ENCODE peak calls at places on chromosomes 7 and 10, in nine cellular contexts. One of them, this sample, is unnamed.

GRCh38 chr7:16753932-16754571 is 497 bp downstream of the TSPAN13 start:
- DNase-seq in GM23338: peak; percentile 79
- DNase-seq in hepatocyte: peak; percentile 66
- DNase-seq in nephron progenitor cell: peak; percentile 74
- DNase-seq in Peyer's patch: peak; percentile 64
- DNase-seq in MM.1S: peak; percentile 9
- DNase-seq in A549: no peak
- DNase-seq in lower lobe of right lung: peak; percentile 62
- DNase-seq in mesothelial cell of epicardium: peak; percentile 67
- DNase-seq in this sample: peak; percentile 59

GRCh38 chr10:79195091-79195923 is 126.5 kb downstream of the ZMIZ1 start:
- DNase-seq in A549: peak; percentile 88
- DNase-seq in lower lobe of right lung: peak; percentile 91
- DNase-seq in nephron progenitor cell: peak; percentile 86
- DNase-seq in mesothelial cell of epicardium: peak; percentile 89
- DNase-seq in hepatocyte: peak; percentile 94
- DNase-seq in GM23338: peak; percentile 92
- DNase-seq in MM.1S: peak; percentile 77
- DNase-seq in Peyer's patch: peak; percentile 92
- DNase-seq in this sample: peak; percentile 82

GRCh38 chr10:32943395-32943794 is 14.6 kb downstream of the ITGB1 start:
- DNase-seq in nephron progenitor cell: no peak
- DNase-seq in lower lobe of right lung: no peak
- DNase-seq in mesothelial cell of epicardium: no peak
- DNase-seq in hepatocyte: no peak
- DNase-seq in A549: no peak
- DNase-seq in GM23338: no peak
- DNase-seq in MM.1S: no peak
- DNase-seq in Peyer's patch: no peak
- DNase-seq in this sample: no peak

GRCh38 chr7:26090927-26091519 is 61.0 kb upstream of the NFE2L3 start:
- DNase-seq in Peyer's patch: no peak
- DNase-seq in nephron progenitor cell: peak; percentile 17
- DNase-seq in A549: peak; percentile 64
- DNase-seq in mesothelial cell of epicardium: no peak
- DNase-seq in lower lobe of right lung: no peak
- DNase-seq in MM.1S: peak; percentile 55
- DNase-seq in hepatocyte: peak; percentile 68
- DNase-seq in GM23338: peak; percentile 87
- DNase-seq in this sample: no peak

GRCh38 chr7:38909870-38910269 is 879 bp upstream of the VPS41 start:
- DNase-seq in MM.1S: no peak
- DNase-seq in nephron progenitor cell: no peak
- DNase-seq in A549: no peak
- DNase-seq in lower lobe of right lung: no peak
- DNase-seq in hepatocyte: no peak
- DNase-seq in Peyer's patch: no peak
- DNase-seq in GM23338: no peak
- DNase-seq in mesothelial cell of epicardium: no peak
- DNase-seq in this sample: no peak

GRCh38 chr7:98703916-98704315 is 86.8 kb downstream of the NPTX2 start:
- DNase-seq in MM.1S: no peak
- DNase-seq in nephron progenitor cell: no peak
- DNase-seq in mesothelial cell of epicardium: no peak
- DNase-seq in Peyer's patch: no peak
- DNase-seq in A549: no peak
- DNase-seq in lower lobe of right lung: no peak
- DNase-seq in GM23338: no peak
- DNase-seq in hepatocyte: no peak
- DNase-seq in this sample: no peak

GRCh38 chr7:29408841-29409243 is 154.8 kb upstream of the PRR15 start:
- DNase-seq in Peyer's patch: peak; percentile 78
- DNase-seq in A549: peak; percentile 58
- DNase-seq in mesothelial cell of epicardium: peak; percentile 64
- DNase-seq in lower lobe of right lung: no peak
- DNase-seq in GM23338: peak; percentile 86
- DNase-seq in hepatocyte: peak; percentile 84
- DNase-seq in nephron progenitor cell: peak; percentile 67
- DNase-seq in MM.1S: peak; percentile 81
- DNase-seq in this sample: peak; percentile 78

GRCh38 chr7:157499121-157499834 is 162.5 kb downstream of the DNAJB6 start:
- DNase-seq in A549: no peak
- DNase-seq in hepatocyte: no peak
- DNase-seq in nephron progenitor cell: no peak
- DNase-seq in lower lobe of right lung: no peak
- DNase-seq in MM.1S: no peak
- DNase-seq in GM23338: no peak
- DNase-seq in mesothelial cell of epicardium: peak; percentile 35
- DNase-seq in Peyer's patch: peak; percentile 23
- DNase-seq in this sample: no peak

GRCh38 chr7:31443457-31443856 is 70.4 kb upstream of the ITPRID1 start:
- DNase-seq in A549: peak; percentile 68
- DNase-seq in hepatocyte: peak; percentile 73
- DNase-seq in nephron progenitor cell: peak; percentile 21
- DNase-seq in MM.1S: peak; percentile 63
- DNase-seq in lower lobe of right lung: no peak
- DNase-seq in mesothelial cell of epicardium: no peak
- DNase-seq in GM23338: peak; percentile 90
- DNase-seq in Peyer's patch: peak; percentile 59
- DNase-seq in this sample: no peak

GRCh38 chr10:7529638-7530037 is 118.8 kb upstream of the SFMBT2 start:
- DNase-seq in Peyer's patch: no peak
- DNase-seq in A549: peak; percentile 44
- DNase-seq in hepatocyte: peak; percentile 51
- DNase-seq in mesothelial cell of epicardium: no peak
- DNase-seq in MM.1S: no peak
- DNase-seq in GM23338: peak; percentile 67
- DNase-seq in lower lobe of right lung: no peak
- DNase-seq in nephron progenitor cell: no peak
- DNase-seq in this sample: no peak

GRCh38 chr10:94065344-94065743 is 71.6 kb downstream of the PLCE1 start:
- DNase-seq in hepatocyte: peak; percentile 30
- DNase-seq in MM.1S: no peak
- DNase-seq in mesothelial cell of epicardium: no peak
- DNase-seq in Peyer's patch: no peak
- DNase-seq in nephron progenitor cell: no peak
- DNase-seq in A549: peak; percentile 28
- DNase-seq in lower lobe of right lung: no peak
- DNase-seq in GM23338: no peak
- DNase-seq in this sample: no peak

GRCh38 chr10:128147669-128148068 is 21.4 kb upstream of the MKI67 start:
- DNase-seq in Peyer's patch: no peak
- DNase-seq in GM23338: no peak
- DNase-seq in lower lobe of right lung: no peak
- DNase-seq in A549: no peak
- DNase-seq in hepatocyte: no peak
- DNase-seq in mesothelial cell of epicardium: no peak
- DNase-seq in MM.1S: no peak
- DNase-seq in nephron progenitor cell: no peak
- DNase-seq in this sample: no peak

GRCh38 chr7:99563650-99564049 is 5.2 kb downstream of the ZNF655 start:
- DNase-seq in Peyer's patch: no peak
- DNase-seq in lower lobe of right lung: no peak
- DNase-seq in hepatocyte: peak; percentile 15
- DNase-seq in GM23338: no peak
- DNase-seq in mesothelial cell of epicardium: no peak
- DNase-seq in MM.1S: no peak
- DNase-seq in nephron progenitor cell: no peak
- DNase-seq in A549: peak; percentile 72
- DNase-seq in this sample: no peak

GRCh38 chr7:539731-540411 is 20.2 kb upstream of the PDGFA start:
- DNase-seq in Peyer's patch: peak; percentile 87
- DNase-seq in hepatocyte: peak; percentile 93
- DNase-seq in GM23338: no peak
- DNase-seq in A549: peak; percentile 94
- DNase-seq in MM.1S: no peak
- DNase-seq in mesothelial cell of epicardium: peak; percentile 72
- DNase-seq in lower lobe of right lung: peak; percentile 72
- DNase-seq in nephron progenitor cell: peak; percentile 28
- DNase-seq in this sample: no peak

GRCh38 chr10:581776-582330 is 107.6 kb downstream of the DIP2C start:
- DNase-seq in mesothelial cell of epicardium: no peak
- DNase-seq in GM23338: no peak
- DNase-seq in nephron progenitor cell: no peak
- DNase-seq in MM.1S: no peak
- DNase-seq in hepatocyte: no peak
- DNase-seq in A549: no peak
- DNase-seq in Peyer's patch: no peak
- DNase-seq in lower lobe of right lung: no peak
- DNase-seq in this sample: no peak

GRCh38 chr10:125977206-125977605 is 80.8 kb downstream of the FANK1 start:
- DNase-seq in MM.1S: no peak
- DNase-seq in Peyer's patch: no peak
- DNase-seq in lower lobe of right lung: no peak
- DNase-seq in nephron progenitor cell: no peak
- DNase-seq in GM23338: peak; percentile 73
- DNase-seq in hepatocyte: no peak
- DNase-seq in mesothelial cell of epicardium: no peak
- DNase-seq in A549: no peak
- DNase-seq in this sample: no peak

GRCh38 chr7:100356416-100357068 is 1.4 kb upstream of the PILRB start:
- DNase-seq in lower lobe of right lung: no peak
- DNase-seq in hepatocyte: no peak
- DNase-seq in GM23338: no peak
- DNase-seq in Peyer's patch: no peak
- DNase-seq in nephron progenitor cell: no peak
- DNase-seq in MM.1S: no peak
- DNase-seq in A549: no peak
- DNase-seq in mesothelial cell of epicardium: no peak
- DNase-seq in this sample: no peak

GRCh38 chr10:48762104-48763042 is 77.7 kb downstream of the WDFY4 start:
- DNase-seq in nephron progenitor cell: no peak
- DNase-seq in mesothelial cell of epicardium: no peak
- DNase-seq in A549: no peak
- DNase-seq in GM23338: no peak
- DNase-seq in hepatocyte: no peak
- DNase-seq in MM.1S: no peak
- DNase-seq in Peyer's patch: no peak
- DNase-seq in lower lobe of right lung: no peak
- DNase-seq in this sample: no peak
- TF ChIP-seq CTCF in nephron progenitor cell: no peak
- TF ChIP-seq CTCF in mesothelial cell of epicardium: no peak
- TF ChIP-seq CTCF in A549: no peak
- TF ChIP-seq CTCF in GM23338: no peak
- TF ChIP-seq CTCF in hepatocyte: no peak
- TF ChIP-seq CTCF in MM.1S: no peak
- TF ChIP-seq CTCF in Peyer's patch: no peak
- TF ChIP-seq CTCF in lower lobe of right lung: no peak
- TF ChIP-seq CTCF in this sample: no peak

GRCh38 chr10:113213041-113213440 is 263.0 kb downstream of the TCF7L2 start:
- DNase-seq in lower lobe of right lung: no peak
- DNase-seq in hepatocyte: no peak
- DNase-seq in MM.1S: no peak
- DNase-seq in Peyer's patch: no peak
- DNase-seq in GM23338: no peak
- DNase-seq in A549: no peak
- DNase-seq in nephron progenitor cell: no peak
- DNase-seq in mesothelial cell of epicardium: no peak
- DNase-seq in this sample: no peak

GRCh38 chr10:113216068-113216467 is 266.0 kb downstream of the TCF7L2 start:
- DNase-seq in Peyer's patch: no peak
- DNase-seq in lower lobe of right lung: no peak
- DNase-seq in nephron progenitor cell: no peak
- DNase-seq in mesothelial cell of epicardium: no peak
- DNase-seq in A549: peak; percentile 9
- DNase-seq in hepatocyte: no peak
- DNase-seq in MM.1S: peak; percentile 45
- DNase-seq in GM23338: peak; percentile 76
- DNase-seq in this sample: no peak

GRCh38 chr10:113219446-113219845 is 269.4 kb downstream of the TCF7L2 start:
- DNase-seq in hepatocyte: no peak
- DNase-seq in nephron progenitor cell: no peak
- DNase-seq in GM23338: peak; percentile 30
- DNase-seq in A549: no peak
- DNase-seq in Peyer's patch: no peak
- DNase-seq in mesothelial cell of epicardium: no peak
- DNase-seq in lower lobe of right lung: no peak
- DNase-seq in MM.1S: no peak
- DNase-seq in this sample: no peak

DNA sequence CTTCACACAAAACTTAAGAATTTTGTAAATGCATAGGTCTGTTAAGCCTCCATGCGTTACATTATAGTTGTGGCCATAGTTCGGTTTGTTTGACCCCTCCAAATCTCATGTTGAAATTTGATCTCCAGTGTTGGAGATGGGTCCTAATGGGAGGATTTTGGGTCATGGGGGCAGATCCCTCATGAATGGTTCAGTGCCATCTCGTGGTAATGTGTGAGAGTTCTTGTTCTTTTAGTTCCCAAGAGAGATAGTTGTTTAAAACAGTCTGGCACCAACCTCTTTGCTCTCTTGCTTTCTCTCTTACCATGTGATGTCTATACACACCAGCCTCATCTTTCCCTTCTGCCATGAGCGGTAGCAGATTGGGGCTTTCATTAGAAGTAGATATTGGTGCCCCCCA is 264.3 kb downstream of the TCF7L2 start:
- DNase-seq in MM.1S: no peak
- DNase-seq in A549: no peak
- DNase-seq in hepatocyte: no peak
- DNase-seq in mesothelial cell of epicardium: no peak
- DNase-seq in GM23338: peak; percentile 44
- DNase-seq in Peyer's patch: no peak
- DNase-seq in nephron progenitor cell: no peak
- DNase-seq in lower lobe of right lung: no peak
- DNase-seq in this sample: no peak
- TF ChIP-seq CTCF in MM.1S: no peak
- TF ChIP-seq CTCF in A549: peak; percentile 5
- TF ChIP-seq CTCF in hepatocyte: no peak
- TF ChIP-seq CTCF in mesothelial cell of epicardium: no peak
- TF ChIP-seq CTCF in GM23338: no peak
- TF ChIP-seq CTCF in Peyer's patch: no peak
- TF ChIP-seq CTCF in nephron progenitor cell: no peak
- TF ChIP-seq CTCF in lower lobe of right lung: no peak
- TF ChIP-seq CTCF in this sample: no peak

GRCh38 chr7:25031432-25031831 is 51.5 kb upstream of the OSBPL3 start:
- DNase-seq in A549: no peak
- DNase-seq in MM.1S: peak; percentile 39
- DNase-seq in lower lobe of right lung: no peak
- DNase-seq in mesothelial cell of epicardium: no peak
- DNase-seq in nephron progenitor cell: no peak
- DNase-seq in GM23338: peak; percentile 5
- DNase-seq in hepatocyte: no peak
- DNase-seq in Peyer's patch: no peak
- DNase-seq in this sample: no peak
- TF ChIP-seq CTCF in A549: no peak
- TF ChIP-seq CTCF in MM.1S: peak; percentile 46
- TF ChIP-seq CTCF in lower lobe of right lung: no peak
- TF ChIP-seq CTCF in mesothelial cell of epicardium: no peak
- TF ChIP-seq CTCF in nephron progenitor cell: no peak
- TF ChIP-seq CTCF in GM23338: no peak
- TF ChIP-seq CTCF in hepatocyte: no peak
- TF ChIP-seq CTCF in Peyer's patch: no peak
- TF ChIP-seq CTCF in this sample: no peak

DNA sequence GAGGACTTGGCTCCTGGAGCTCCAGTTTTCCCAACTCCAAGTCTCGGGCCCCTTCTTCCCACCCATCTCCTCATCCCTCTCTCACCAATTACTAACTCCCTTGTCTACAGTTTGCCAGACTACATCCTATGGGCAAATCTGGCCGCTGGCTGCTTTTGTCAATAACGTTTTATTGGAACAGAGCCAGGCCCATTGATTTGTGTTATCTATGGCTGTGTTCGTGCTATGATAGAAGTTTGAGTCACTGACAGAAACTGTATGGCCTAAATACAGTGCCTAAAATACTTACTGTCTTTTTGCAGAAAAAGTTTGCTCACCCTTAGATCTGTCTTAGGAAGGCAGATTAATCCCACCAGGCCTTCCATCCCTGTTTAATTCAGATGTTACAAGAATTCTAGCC is 71.3 kb downstream of the PIP4K2A start:
- DNase-seq in MM.1S: no peak
- DNase-seq in nephron progenitor cell: no peak
- DNase-seq in A549: no peak
- DNase-seq in lower lobe of right lung: no peak
- DNase-seq in Peyer's patch: no peak
- DNase-seq in GM23338: no peak
- DNase-seq in mesothelial cell of epicardium: no peak
- DNase-seq in hepatocyte: no peak
- DNase-seq in this sample: no peak
- TF ChIP-seq CTCF in MM.1S: no peak
- TF ChIP-seq CTCF in nephron progenitor cell: no peak
- TF ChIP-seq CTCF in A549: no peak
- TF ChIP-seq CTCF in lower lobe of right lung: no peak
- TF ChIP-seq CTCF in Peyer's patch: no peak
- TF ChIP-seq CTCF in GM23338: no peak
- TF ChIP-seq CTCF in mesothelial cell of epicardium: no peak
- TF ChIP-seq CTCF in hepatocyte: no peak
- TF ChIP-seq CTCF in this sample: no peak

This sample was measured in neural crest cell.